ENCODE peak calls at places on chromosomes 11 and 22, in six cellular contexts. One of them, this sample, is unnamed.

GRCh38 chr11:31943056-31943780 is 132.1 kb upstream of the PAX6 start:
- DNase-seq in neural progenitor cell: peak
- DNase-seq in IMR-90: no peak
- DNase-seq in cardiac fibroblast: no peak
- DNase-seq in right atrium auricular region: no peak
- DNase-seq in astrocyte of the spinal cord: no peak
- DNase-seq in this sample: no peak

GRCh38 chr11:10322830-10323792 is 18.2 kb downstream of the ADM start:
- DNase-seq in neural progenitor cell: peak
- DNase-seq in IMR-90: peak
- DNase-seq in cardiac fibroblast: peak
- DNase-seq in right atrium auricular region: peak
- DNase-seq in astrocyte of the spinal cord: peak
- DNase-seq in this sample: peak

GRCh38 chr22:49024775-49025440 is 802.8 kb downstream of the BRD1 start:
- DNase-seq in neural progenitor cell: no peak
- DNase-seq in IMR-90: no peak
- DNase-seq in cardiac fibroblast: no peak
- DNase-seq in right atrium auricular region: no peak
- DNase-seq in astrocyte of the spinal cord: no peak
- DNase-seq in this sample: no peak

GRCh38 chr11:2526808-2527381 is 82.1 kb downstream of the KCNQ1 start:
- DNase-seq in neural progenitor cell: no peak
- DNase-seq in IMR-90: no peak
- DNase-seq in cardiac fibroblast: no peak
- DNase-seq in right atrium auricular region: no peak
- DNase-seq in astrocyte of the spinal cord: no peak
- DNase-seq in this sample: no peak

GRCh38 chr11:88101881-88102594 is 73.2 kb downstream of the RAB38 start:
- DNase-seq in neural progenitor cell: no peak
- DNase-seq in IMR-90: no peak
- DNase-seq in cardiac fibroblast: no peak
- DNase-seq in right atrium auricular region: no peak
- DNase-seq in astrocyte of the spinal cord: no peak
- DNase-seq in this sample: no peak

GRCh38 chr11:2789331-2789730 is 89.5 kb upstream of the KCNQ1OT1 start:
- DNase-seq in neural progenitor cell: no peak
- DNase-seq in IMR-90: no peak
- DNase-seq in cardiac fibroblast: no peak
- DNase-seq in right atrium auricular region: peak
- DNase-seq in astrocyte of the spinal cord: no peak
- DNase-seq in this sample: no peak

GRCh38 chr22:42878561-42879305 is 21.7 kb upstream of the ARFGAP3 start:
- DNase-seq in neural progenitor cell: no peak
- DNase-seq in IMR-90: no peak
- DNase-seq in cardiac fibroblast: no peak
- DNase-seq in right atrium auricular region: no peak
- DNase-seq in astrocyte of the spinal cord: no peak
- DNase-seq in this sample: no peak

GRCh38 chr11:125351045-125351867 is 144.8 kb downstream of the FEZ1 start:
- DNase-seq in neural progenitor cell: no peak
- DNase-seq in IMR-90: no peak
- DNase-seq in cardiac fibroblast: no peak
- DNase-seq in right atrium auricular region: no peak
- DNase-seq in astrocyte of the spinal cord: no peak
- DNase-seq in this sample: no peak

GRCh38 chr11:97225794-97226193 is 836.0 kb downstream of the JRKL start:
- DNase-seq in neural progenitor cell: no peak
- DNase-seq in IMR-90: no peak
- DNase-seq in cardiac fibroblast: no peak
- DNase-seq in right atrium auricular region: no peak
- DNase-seq in astrocyte of the spinal cord: no peak
- DNase-seq in this sample: no peak

GRCh38 chr22:25008666-25009065 is 56.1 kb downstream of the KIAA1671 start:
- DNase-seq in neural progenitor cell: no peak
- DNase-seq in IMR-90: no peak
- DNase-seq in cardiac fibroblast: no peak
- DNase-seq in right atrium auricular region: no peak
- DNase-seq in astrocyte of the spinal cord: no peak
- DNase-seq in this sample: peak

GRCh38 chr11:17596711-17597110 is 49.7 kb downstream of the OTOG start:
- DNase-seq in neural progenitor cell: no peak
- DNase-seq in IMR-90: no peak
- DNase-seq in cardiac fibroblast: no peak
- DNase-seq in right atrium auricular region: peak
- DNase-seq in astrocyte of the spinal cord: no peak
- DNase-seq in this sample: no peak

GRCh38 chr22:29750029-29750428 is 16.8 kb downstream of the ZMAT5 start:
- DNase-seq in neural progenitor cell: no peak
- DNase-seq in IMR-90: no peak
- DNase-seq in cardiac fibroblast: no peak
- DNase-seq in right atrium auricular region: no peak
- DNase-seq in astrocyte of the spinal cord: no peak
- DNase-seq in this sample: no peak

GRCh38 chr11:16967347-16967662 is 46.9 kb downstream of the PLEKHA7 start:
- DNase-seq in neural progenitor cell: no peak
- DNase-seq in IMR-90: no peak
- DNase-seq in cardiac fibroblast: no peak
- DNase-seq in right atrium auricular region: no peak
- DNase-seq in astrocyte of the spinal cord: no peak
- DNase-seq in this sample: no peak

GRCh38 chr22:35231585-35232084 is 25.7 kb upstream of the HMGXB4 start:
- DNase-seq in neural progenitor cell: peak
- DNase-seq in IMR-90: peak
- DNase-seq in cardiac fibroblast: peak
- DNase-seq in right atrium auricular region: no peak
- DNase-seq in astrocyte of the spinal cord: peak
- DNase-seq in this sample: peak

GRCh38 chr11:76102772-76103171 is 103.5 kb downstream of the WNT11 start:
- DNase-seq in neural progenitor cell: no peak
- DNase-seq in IMR-90: peak
- DNase-seq in cardiac fibroblast: peak
- DNase-seq in right atrium auricular region: no peak
- DNase-seq in astrocyte of the spinal cord: no peak
- DNase-seq in this sample: no peak

GRCh38 chr11:100932474-100933100 is 197.0 kb downstream of the PGR start:
- DNase-seq in neural progenitor cell: peak
- DNase-seq in IMR-90: peak
- DNase-seq in cardiac fibroblast: peak
- DNase-seq in right atrium auricular region: no peak
- DNase-seq in astrocyte of the spinal cord: peak
- DNase-seq in this sample: peak

GRCh38 chr11:125990244-125990643 is 44.4 kb downstream of the VSIG10L2 start:
- DNase-seq in neural progenitor cell: no peak
- DNase-seq in IMR-90: peak
- DNase-seq in cardiac fibroblast: peak
- DNase-seq in right atrium auricular region: no peak
- DNase-seq in astrocyte of the spinal cord: peak
- DNase-seq in this sample: peak

GRCh38 chr11:117327567-117328413 is at the start of gene CEP164:
- DNase-seq in neural progenitor cell: peak
- DNase-seq in IMR-90: peak
- DNase-seq in cardiac fibroblast: peak
- DNase-seq in right atrium auricular region: peak
- DNase-seq in astrocyte of the spinal cord: peak
- DNase-seq in this sample: peak

GRCh38 chr11:93858376-93858775 is 8.0 kb upstream of the VSTM5 start:
- DNase-seq in neural progenitor cell: no peak
- DNase-seq in IMR-90: no peak
- DNase-seq in cardiac fibroblast: no peak
- DNase-seq in right atrium auricular region: peak
- DNase-seq in astrocyte of the spinal cord: no peak
- DNase-seq in this sample: no peak

GRCh38 chr22:50247748-50248147 is 2.9 kb upstream of the TUBGCP6 start:
- DNase-seq in neural progenitor cell: peak
- DNase-seq in IMR-90: peak
- DNase-seq in cardiac fibroblast: peak
- DNase-seq in right atrium auricular region: no peak
- DNase-seq in astrocyte of the spinal cord: peak
- DNase-seq in this sample: peak

GRCh38 chr11:127766734-127767133 is 766.2 kb upstream of the KIRREL3 start:
- DNase-seq in neural progenitor cell: no peak
- DNase-seq in IMR-90: no peak
- DNase-seq in cardiac fibroblast: no peak
- DNase-seq in right atrium auricular region: no peak
- DNase-seq in astrocyte of the spinal cord: no peak
- DNase-seq in this sample: no peak

GRCh38 chr11:28526406-28526751 is 418.2 kb downstream of the METTL15 start:
- DNase-seq in neural progenitor cell: no peak
- DNase-seq in IMR-90: peak
- DNase-seq in cardiac fibroblast: peak
- DNase-seq in right atrium auricular region: no peak
- DNase-seq in astrocyte of the spinal cord: no peak
- DNase-seq in this sample: no peak

GRCh38 chr11:31802609-31802989 is 8.5 kb downstream of the PAX6 start:
- DNase-seq in neural progenitor cell: peak
- DNase-seq in IMR-90: no peak
- DNase-seq in cardiac fibroblast: no peak
- DNase-seq in right atrium auricular region: no peak
- DNase-seq in astrocyte of the spinal cord: no peak
- DNase-seq in this sample: no peak

GRCh38 chr22:31995046-31995445 is 48.0 kb upstream of the SLC5A1 start:
- DNase-seq in neural progenitor cell: peak
- DNase-seq in IMR-90: no peak
- DNase-seq in cardiac fibroblast: no peak
- DNase-seq in right atrium auricular region: no peak
- DNase-seq in astrocyte of the spinal cord: no peak
- DNase-seq in this sample: peak

GRCh38 chr22:20145832-20146223 is 5.0 kb downstream of the CCDC188 start:
- DNase-seq in neural progenitor cell: no peak
- DNase-seq in IMR-90: no peak
- DNase-seq in cardiac fibroblast: no peak
- DNase-seq in right atrium auricular region: no peak
- DNase-seq in astrocyte of the spinal cord: no peak
- DNase-seq in this sample: no peak

DNA sequence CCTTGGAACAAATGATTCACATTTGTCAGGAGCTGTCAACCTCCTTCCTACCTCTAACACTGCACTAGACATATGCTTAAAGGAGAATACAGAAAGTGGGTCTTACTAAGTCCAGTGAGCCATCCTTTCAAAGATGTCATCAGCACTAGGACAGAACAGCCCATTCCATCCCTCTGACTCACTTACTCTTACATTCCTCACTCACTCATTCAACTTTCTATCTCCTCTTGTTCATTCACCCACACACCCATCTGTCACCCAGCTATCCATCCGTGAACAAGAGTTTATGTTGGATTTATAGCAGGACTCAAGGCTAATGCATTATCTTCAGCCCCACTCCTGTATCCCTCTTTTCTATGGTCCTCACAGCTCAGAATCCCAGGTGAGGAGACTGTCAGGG is 9.1 kb downstream of the INSC start:
- DNase-seq in neural progenitor cell: no peak
- DNase-seq in IMR-90: peak
- DNase-seq in cardiac fibroblast: peak
- DNase-seq in right atrium auricular region: peak
- DNase-seq in astrocyte of the spinal cord: peak
- DNase-seq in this sample: peak
- H3K4me3 ChIP-seq in neural progenitor cell: no peak
- H3K4me3 ChIP-seq in IMR-90: no peak
- H3K4me3 ChIP-seq in cardiac fibroblast: peak
- H3K4me3 ChIP-seq in right atrium auricular region: no peak
- H3K4me3 ChIP-seq in astrocyte of the spinal cord: no peak
- H3K4me3 ChIP-seq in this sample: no peak

GRCh38 chr11:82996966-82997606 is 74.6 kb downstream of the RAB30 start:
- DNase-seq in neural progenitor cell: no peak
- DNase-seq in IMR-90: no peak
- DNase-seq in cardiac fibroblast: no peak
- DNase-seq in right atrium auricular region: no peak
- DNase-seq in astrocyte of the spinal cord: peak
- DNase-seq in this sample: peak
- H3K4me3 ChIP-seq in neural progenitor cell: no peak
- H3K4me3 ChIP-seq in IMR-90: no peak
- H3K4me3 ChIP-seq in cardiac fibroblast: no peak
- H3K4me3 ChIP-seq in right atrium auricular region: no peak
- H3K4me3 ChIP-seq in astrocyte of the spinal cord: no peak
- H3K4me3 ChIP-seq in this sample: peak

GRCh38 chr11:48055292-48056132 is 75.2 kb downstream of the PTPRJ start:
- DNase-seq in neural progenitor cell: no peak
- DNase-seq in IMR-90: peak
- DNase-seq in cardiac fibroblast: peak
- DNase-seq in right atrium auricular region: no peak
- DNase-seq in astrocyte of the spinal cord: peak
- DNase-seq in this sample: peak
- H3K4me3 ChIP-seq in neural progenitor cell: no peak
- H3K4me3 ChIP-seq in IMR-90: no peak
- H3K4me3 ChIP-seq in cardiac fibroblast: no peak
- H3K4me3 ChIP-seq in right atrium auricular region: no peak
- H3K4me3 ChIP-seq in astrocyte of the spinal cord: no peak
- H3K4me3 ChIP-seq in this sample: peak

DNA sequence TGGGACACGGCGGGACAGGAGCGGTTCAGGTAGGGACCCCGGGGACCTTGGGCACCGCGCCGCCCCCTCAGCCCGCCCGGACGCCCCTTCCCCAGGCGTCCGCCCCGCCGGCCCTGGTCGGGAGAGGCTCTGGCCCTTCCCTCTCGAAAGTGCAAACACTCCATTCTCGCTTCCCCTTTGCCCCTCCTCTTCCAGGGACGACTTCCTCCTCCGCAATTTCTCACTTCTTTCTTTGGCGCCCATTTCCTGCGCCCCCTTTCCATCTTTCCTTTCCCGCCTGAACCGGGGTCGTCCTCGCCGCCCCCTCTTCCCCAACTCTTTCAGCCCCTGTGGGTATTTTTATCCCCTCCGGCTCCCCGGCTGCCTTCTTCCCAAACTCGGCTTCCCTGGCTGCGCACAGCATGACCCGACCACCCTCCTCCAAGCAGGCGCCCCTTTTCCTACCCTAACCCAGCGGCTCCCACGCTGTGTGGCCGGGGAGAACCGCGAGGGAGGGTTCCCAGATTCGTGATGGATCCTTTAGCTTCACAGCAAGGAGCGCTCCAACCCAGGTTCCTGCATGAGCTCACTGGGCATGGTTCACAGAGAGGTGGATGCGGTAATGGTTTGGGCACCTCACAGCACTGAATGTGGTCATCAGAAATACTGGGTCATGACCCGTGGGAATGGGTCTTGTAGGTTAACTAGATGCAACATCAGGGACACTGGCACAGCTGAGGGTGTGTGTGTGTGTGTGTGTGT is 689 bp downstream of the RAB39A start:
- DNase-seq in neural progenitor cell: peak
- DNase-seq in IMR-90: no peak
- DNase-seq in cardiac fibroblast: no peak
- DNase-seq in right atrium auricular region: no peak
- DNase-seq in astrocyte of the spinal cord: no peak
- DNase-seq in this sample: no peak
- H3K4me3 ChIP-seq in neural progenitor cell: peak
- H3K4me3 ChIP-seq in IMR-90: no peak
- H3K4me3 ChIP-seq in cardiac fibroblast: peak
- H3K4me3 ChIP-seq in right atrium auricular region: peak
- H3K4me3 ChIP-seq in astrocyte of the spinal cord: peak
- H3K4me3 ChIP-seq in this sample: no peak

GRCh38 chr11:95886462-95886861 is 37.4 kb downstream of the MTMR2 start:
- DNase-seq in neural progenitor cell: no peak
- DNase-seq in IMR-90: peak
- DNase-seq in cardiac fibroblast: no peak
- DNase-seq in right atrium auricular region: no peak
- DNase-seq in astrocyte of the spinal cord: no peak
- DNase-seq in this sample: peak
- H3K4me3 ChIP-seq in neural progenitor cell: no peak
- H3K4me3 ChIP-seq in IMR-90: no peak
- H3K4me3 ChIP-seq in cardiac fibroblast: no peak
- H3K4me3 ChIP-seq in right atrium auricular region: no peak
- H3K4me3 ChIP-seq in astrocyte of the spinal cord: no peak
- H3K4me3 ChIP-seq in this sample: no peak